ENCODE peak calls at places on chromosomes 7 and 10, in nine cellular contexts. One of them, this sample, is unnamed.
A peak's percentile ranks its signal among the peaks of the same experiment; 100 is the strongest.

GRCh38 chr7:134943785-134944400 is 42.4 kb upstream of the AGBL3 start:
- DNase-seq in transverse colon: no peak
- DNase-seq in ovary: no peak
- DNase-seq in HFF-Myc: no peak
- DNase-seq in Caco-2: peak; percentile 53
- DNase-seq in sigmoid colon: no peak
- DNase-seq in AG10803: no peak
- DNase-seq in mammary epithelial cell: no peak
- DNase-seq in heart right ventricle: no peak
- DNase-seq in this sample: no peak

GRCh38 chr7:90629306-90629918 is 33.3 kb downstream of the CDK14 start:
- DNase-seq in transverse colon: no peak
- DNase-seq in ovary: no peak
- DNase-seq in HFF-Myc: peak; percentile 33
- DNase-seq in Caco-2: peak; percentile 65
- DNase-seq in sigmoid colon: no peak
- DNase-seq in AG10803: peak; percentile 58
- DNase-seq in mammary epithelial cell: peak; percentile 44
- DNase-seq in heart right ventricle: no peak
- DNase-seq in this sample: no peak

GRCh38 chr10:113661332-113661731 is 2.5 kb downstream of the NRAP start:
- DNase-seq in transverse colon: no peak
- DNase-seq in ovary: no peak
- DNase-seq in HFF-Myc: no peak
- DNase-seq in Caco-2: no peak
- DNase-seq in sigmoid colon: no peak
- DNase-seq in AG10803: no peak
- DNase-seq in mammary epithelial cell: no peak
- DNase-seq in heart right ventricle: no peak
- DNase-seq in this sample: no peak

GRCh38 chr7:89772276-89772675 is 382.0 kb upstream of the STEAP1 start:
- DNase-seq in transverse colon: no peak
- DNase-seq in ovary: no peak
- DNase-seq in HFF-Myc: no peak
- DNase-seq in Caco-2: no peak
- DNase-seq in sigmoid colon: no peak
- DNase-seq in AG10803: no peak
- DNase-seq in mammary epithelial cell: no peak
- DNase-seq in heart right ventricle: no peak
- DNase-seq in this sample: no peak

GRCh38 chr7:138565451-138566114 is 105.5 kb downstream of the TRIM24 start:
- DNase-seq in transverse colon: no peak
- DNase-seq in ovary: no peak
- DNase-seq in HFF-Myc: no peak
- DNase-seq in Caco-2: peak; percentile 46
- DNase-seq in sigmoid colon: no peak
- DNase-seq in AG10803: peak; percentile 67
- DNase-seq in mammary epithelial cell: peak; percentile 32
- DNase-seq in heart right ventricle: no peak
- DNase-seq in this sample: no peak

GRCh38 chr7:66356277-66356721 is 151.2 kb downstream of the TPST1 start:
- DNase-seq in transverse colon: peak; percentile 39
- DNase-seq in ovary: no peak
- DNase-seq in HFF-Myc: no peak
- DNase-seq in Caco-2: no peak
- DNase-seq in sigmoid colon: no peak
- DNase-seq in AG10803: peak; percentile 62
- DNase-seq in mammary epithelial cell: peak; percentile 99
- DNase-seq in heart right ventricle: no peak
- DNase-seq in this sample: peak; percentile 14

GRCh38 chr7:139246494-139246893 is 15.5 kb downstream of the UBN2 start:
- DNase-seq in transverse colon: no peak
- DNase-seq in ovary: no peak
- DNase-seq in HFF-Myc: no peak
- DNase-seq in Caco-2: no peak
- DNase-seq in sigmoid colon: no peak
- DNase-seq in AG10803: no peak
- DNase-seq in mammary epithelial cell: no peak
- DNase-seq in heart right ventricle: no peak
- DNase-seq in this sample: no peak

GRCh38 chr10:25297466-25297865 is 122.7 kb downstream of the GPR158 start:
- DNase-seq in transverse colon: no peak
- DNase-seq in ovary: no peak
- DNase-seq in HFF-Myc: no peak
- DNase-seq in Caco-2: no peak
- DNase-seq in sigmoid colon: no peak
- DNase-seq in AG10803: no peak
- DNase-seq in mammary epithelial cell: no peak
- DNase-seq in heart right ventricle: no peak
- DNase-seq in this sample: no peak

GRCh38 chr7:12025246-12025645 is 185.8 kb upstream of the TMEM106B start:
- DNase-seq in transverse colon: no peak
- DNase-seq in ovary: no peak
- DNase-seq in HFF-Myc: no peak
- DNase-seq in Caco-2: no peak
- DNase-seq in sigmoid colon: no peak
- DNase-seq in AG10803: peak; percentile 11
- DNase-seq in mammary epithelial cell: no peak
- DNase-seq in heart right ventricle: no peak
- DNase-seq in this sample: no peak

GRCh38 chr10:19488592-19489280 is 327.5 kb upstream of the PLXDC2 start:
- DNase-seq in transverse colon: peak; percentile 15
- DNase-seq in ovary: peak; percentile 64
- DNase-seq in HFF-Myc: no peak
- DNase-seq in Caco-2: no peak
- DNase-seq in sigmoid colon: peak; percentile 73
- DNase-seq in AG10803: peak; percentile 4
- DNase-seq in mammary epithelial cell: no peak
- DNase-seq in heart right ventricle: peak; percentile 36
- DNase-seq in this sample: no peak

GRCh38 chr7:113207441-113207840 is 89.1 kb upstream of the SMIM30 start:
- DNase-seq in transverse colon: no peak
- DNase-seq in ovary: no peak
- DNase-seq in HFF-Myc: no peak
- DNase-seq in Caco-2: no peak
- DNase-seq in sigmoid colon: no peak
- DNase-seq in AG10803: no peak
- DNase-seq in mammary epithelial cell: no peak
- DNase-seq in heart right ventricle: no peak
- DNase-seq in this sample: no peak

GRCh38 chr10:70761031-70761601 is 24.1 kb downstream of the TBATA start:
- DNase-seq in transverse colon: no peak
- DNase-seq in ovary: no peak
- DNase-seq in HFF-Myc: no peak
- DNase-seq in Caco-2: peak; percentile 39
- DNase-seq in sigmoid colon: peak; percentile 34
- DNase-seq in AG10803: peak; percentile 25
- DNase-seq in mammary epithelial cell: no peak
- DNase-seq in heart right ventricle: no peak
- DNase-seq in this sample: no peak

GRCh38 chr7:33686001-33686591 is 219.2 kb upstream of the BMPER start:
- DNase-seq in transverse colon: no peak
- DNase-seq in ovary: no peak
- DNase-seq in HFF-Myc: no peak
- DNase-seq in Caco-2: peak; percentile 12
- DNase-seq in sigmoid colon: no peak
- DNase-seq in AG10803: no peak
- DNase-seq in mammary epithelial cell: no peak
- DNase-seq in heart right ventricle: no peak
- DNase-seq in this sample: no peak
- TF ChIP-seq CTCF in transverse colon: no peak
- TF ChIP-seq CTCF in ovary: no peak
- TF ChIP-seq CTCF in HFF-Myc: no peak
- TF ChIP-seq CTCF in Caco-2: no peak
- TF ChIP-seq CTCF in sigmoid colon: no peak
- TF ChIP-seq CTCF in AG10803: no peak
- TF ChIP-seq CTCF in mammary epithelial cell: no peak
- TF ChIP-seq CTCF in heart right ventricle: no peak
- TF ChIP-seq CTCF in this sample: no peak

DNA sequence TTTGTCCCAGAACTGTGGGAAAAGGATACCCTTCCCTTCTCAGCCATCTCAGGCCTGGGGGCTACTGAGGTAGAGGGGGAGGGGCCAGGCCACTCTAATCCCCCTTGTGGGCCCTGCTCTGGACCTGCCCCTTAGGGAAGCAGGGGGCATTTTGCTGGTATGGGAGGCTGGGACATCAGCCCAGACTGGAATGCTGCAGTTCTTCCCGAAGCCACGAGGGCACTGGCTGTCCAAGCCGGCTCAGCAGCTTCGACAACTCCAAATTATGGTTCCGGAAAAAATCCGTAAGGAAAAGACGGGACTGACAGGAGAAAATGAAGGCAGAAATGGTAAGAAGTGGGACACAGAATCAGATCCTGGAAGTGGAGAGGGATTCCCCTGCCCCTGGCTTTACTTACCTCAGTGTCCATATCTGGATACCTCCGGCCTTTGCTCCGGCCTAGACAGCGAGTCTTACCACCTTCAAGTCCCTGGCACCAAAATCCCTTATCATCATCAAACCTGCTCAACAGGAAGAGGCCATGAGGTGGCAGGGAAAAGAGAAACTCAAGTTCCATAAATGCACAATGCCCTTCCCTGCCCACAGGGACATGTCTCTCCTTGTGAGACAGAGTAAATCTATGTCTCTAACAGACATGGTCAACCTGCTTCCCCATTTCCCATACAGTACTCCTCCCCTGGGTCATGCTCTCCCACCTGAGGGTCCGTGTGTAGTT is 9.0 kb downstream of the NDST2 start:
- DNase-seq in transverse colon: no peak
- DNase-seq in ovary: no peak
- DNase-seq in HFF-Myc: no peak
- DNase-seq in Caco-2: no peak
- DNase-seq in sigmoid colon: no peak
- DNase-seq in AG10803: no peak
- DNase-seq in mammary epithelial cell: no peak
- DNase-seq in heart right ventricle: no peak
- DNase-seq in this sample: no peak
- TF ChIP-seq CTCF in transverse colon: no peak
- TF ChIP-seq CTCF in ovary: no peak
- TF ChIP-seq CTCF in HFF-Myc: no peak
- TF ChIP-seq CTCF in Caco-2: no peak
- TF ChIP-seq CTCF in sigmoid colon: no peak
- TF ChIP-seq CTCF in AG10803: peak; percentile 19
- TF ChIP-seq CTCF in mammary epithelial cell: peak; percentile 19
- TF ChIP-seq CTCF in heart right ventricle: no peak
- TF ChIP-seq CTCF in this sample: peak; percentile 3

GRCh38 chr10:74289956-74290355 is 138.9 kb downstream of the ADK start:
- DNase-seq in transverse colon: no peak
- DNase-seq in ovary: no peak
- DNase-seq in HFF-Myc: no peak
- DNase-seq in Caco-2: no peak
- DNase-seq in sigmoid colon: no peak
- DNase-seq in AG10803: peak; percentile 37
- DNase-seq in mammary epithelial cell: no peak
- DNase-seq in heart right ventricle: no peak
- DNase-seq in this sample: no peak

GRCh38 chr10:74290703-74291102 is 139.7 kb downstream of the ADK start:
- DNase-seq in transverse colon: no peak
- DNase-seq in ovary: no peak
- DNase-seq in HFF-Myc: no peak
- DNase-seq in Caco-2: no peak
- DNase-seq in sigmoid colon: no peak
- DNase-seq in AG10803: peak; percentile 78
- DNase-seq in mammary epithelial cell: no peak
- DNase-seq in heart right ventricle: no peak
- DNase-seq in this sample: no peak

GRCh38 chr10:74293686-74294365 is 142.8 kb downstream of the ADK start:
- DNase-seq in transverse colon: no peak
- DNase-seq in ovary: no peak
- DNase-seq in HFF-Myc: no peak
- DNase-seq in Caco-2: no peak
- DNase-seq in sigmoid colon: no peak
- DNase-seq in AG10803: peak; percentile 85
- DNase-seq in mammary epithelial cell: peak; percentile 70
- DNase-seq in heart right ventricle: no peak
- DNase-seq in this sample: no peak

GRCh38 chr10:74289172-74289571 is 138.2 kb downstream of the ADK start:
- DNase-seq in transverse colon: no peak
- DNase-seq in ovary: no peak
- DNase-seq in HFF-Myc: no peak
- DNase-seq in Caco-2: no peak
- DNase-seq in sigmoid colon: no peak
- DNase-seq in AG10803: no peak
- DNase-seq in mammary epithelial cell: no peak
- DNase-seq in heart right ventricle: no peak
- DNase-seq in this sample: no peak

DNA sequence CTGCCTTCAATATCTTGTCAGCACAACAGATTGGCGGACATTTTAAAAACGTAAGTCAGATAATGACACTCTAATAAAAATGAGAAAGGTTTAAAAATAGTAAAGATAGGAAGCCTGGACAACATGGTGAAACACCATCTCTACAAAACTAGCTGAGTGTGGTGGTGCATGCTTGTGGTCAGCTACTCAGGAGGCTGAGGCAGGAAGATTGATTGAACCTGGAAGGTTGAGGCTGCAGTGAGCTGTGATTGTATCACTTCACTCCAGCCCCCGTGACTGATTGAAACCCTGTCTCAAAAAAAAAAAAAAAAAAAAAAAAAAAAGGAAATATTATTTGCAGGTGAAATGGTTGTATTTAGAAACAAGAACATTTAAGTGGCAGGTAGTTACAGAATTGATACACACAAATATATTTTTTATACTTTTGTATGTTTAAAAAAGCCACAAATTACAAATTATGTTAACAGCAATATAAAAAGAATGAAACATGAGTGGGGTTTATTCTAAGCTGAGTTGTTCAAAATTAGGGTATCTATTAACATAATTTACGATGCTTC is 141.9 kb downstream of the ADK start:
- DNase-seq in transverse colon: no peak
- DNase-seq in ovary: no peak
- DNase-seq in HFF-Myc: no peak
- DNase-seq in Caco-2: no peak
- DNase-seq in sigmoid colon: no peak
- DNase-seq in AG10803: peak; percentile 76
- DNase-seq in mammary epithelial cell: peak; percentile 62
- DNase-seq in heart right ventricle: no peak
- DNase-seq in this sample: no peak
- TF ChIP-seq CTCF in transverse colon: no peak
- TF ChIP-seq CTCF in ovary: no peak
- TF ChIP-seq CTCF in HFF-Myc: no peak
- TF ChIP-seq CTCF in Caco-2: no peak
- TF ChIP-seq CTCF in sigmoid colon: no peak
- TF ChIP-seq CTCF in AG10803: no peak
- TF ChIP-seq CTCF in mammary epithelial cell: no peak
- TF ChIP-seq CTCF in heart right ventricle: no peak
- TF ChIP-seq CTCF in this sample: no peak

DNA sequence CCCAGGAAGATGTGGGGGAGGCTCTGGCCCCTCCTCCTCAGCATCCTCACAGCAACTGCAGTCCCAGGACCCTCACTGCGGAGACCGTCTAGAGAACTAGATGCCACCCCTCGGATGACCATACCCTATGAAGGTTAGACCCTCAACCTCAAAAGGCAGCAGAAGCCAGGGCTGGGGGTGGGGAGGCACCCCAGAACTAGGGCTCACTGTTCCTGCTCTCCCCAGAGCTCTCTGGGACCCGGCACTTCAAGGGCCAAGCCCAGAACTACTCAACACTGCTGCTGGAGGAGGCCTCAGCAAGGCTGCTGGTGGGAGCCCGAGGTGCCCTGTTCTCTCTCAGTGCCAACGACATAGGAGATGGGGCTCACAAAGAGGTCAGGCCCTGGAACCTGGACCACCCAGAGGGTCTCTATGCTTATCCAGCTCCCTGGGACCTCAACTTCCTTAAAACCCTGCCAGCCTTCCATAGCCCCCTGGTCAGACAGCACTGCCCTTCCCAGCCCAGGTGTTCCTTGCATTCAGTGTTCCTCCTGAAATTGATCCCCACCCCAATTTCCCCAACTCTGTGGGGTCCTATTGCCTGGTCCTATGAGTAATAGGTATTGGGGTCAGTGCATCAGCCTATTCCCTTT is 3.7 kb downstream of the SEMA4G start:
- DNase-seq in transverse colon: no peak
- DNase-seq in ovary: no peak
- DNase-seq in HFF-Myc: no peak
- DNase-seq in Caco-2: no peak
- DNase-seq in sigmoid colon: peak; percentile 42
- DNase-seq in AG10803: no peak
- DNase-seq in mammary epithelial cell: no peak
- DNase-seq in heart right ventricle: no peak
- DNase-seq in this sample: no peak
- TF ChIP-seq CTCF in transverse colon: no peak
- TF ChIP-seq CTCF in ovary: no peak
- TF ChIP-seq CTCF in HFF-Myc: no peak
- TF ChIP-seq CTCF in Caco-2: no peak
- TF ChIP-seq CTCF in sigmoid colon: no peak
- TF ChIP-seq CTCF in AG10803: no peak
- TF ChIP-seq CTCF in mammary epithelial cell: no peak
- TF ChIP-seq CTCF in heart right ventricle: no peak
- TF ChIP-seq CTCF in this sample: no peak